ENCODE peak calls at places on chromosomes 7 and 10, in six cellular contexts. T is fibroblast of lung, I is osteoblast, F is choroid plexus epithelial cell, G is ovary, K is transverse colon. O is an unnamed sample.

GRCh38 chr10:103688451-103688850 is 166.9 kb downstream of the SH3PXD2A start:
- DNase-seq in T (no peak), I (peak; percentile 56), F (peak; percentile 53), G (no peak), K (peak; percentile 56), O (no peak)

GRCh38 chr7:48097511-48098231 is 8.6 kb downstream of the UPP1 start:
- DNase-seq in T (no peak), I (no peak), F (no peak), G (no peak), K (no peak), O (no peak)

GRCh38 chr10:102856758-102857424 is 2.8 kb downstream of the BORCS7 start:
- DNase-seq in T (no peak), I (no peak), F (no peak), G (no peak), K (no peak), O (no peak)

GRCh38 chr10:80421369-80422220 is 13.2 kb downstream of the PRXL2A start:
- DNase-seq in T (no peak), I (no peak), F (no peak), G (no peak), K (no peak), O (no peak)

GRCh38 chr10:114266521-114266920 is 27.5 kb downstream of the VWA2 start:
- DNase-seq in T (peak; percentile 61), I (no peak), F (peak; percentile 80), G (no peak), K (peak; percentile 21), O (peak; percentile 85)

GRCh38 chr10:103188853-103189252 is 4.2 kb downstream of the NT5C2 start:
- DNase-seq in T (peak; percentile 58), I (peak; percentile 69), F (peak; percentile 43), G (no peak), K (no peak), O (no peak)

GRCh38 chr10:30687698-30688213 is 58.2 kb upstream of the LYZL2 start:
- DNase-seq in T (peak; percentile 74), I (peak; percentile 89), F (peak; percentile 83), G (no peak), K (peak; percentile 80), O (peak; percentile 76)

GRCh38 chr10:117537436-117537903 is 5.1 kb upstream of the EMX2 start:
- DNase-seq in T (peak; percentile 18), I (peak; percentile 98), F (peak; percentile 42), G (no peak), K (no peak), O (peak; percentile 24)

GRCh38 chr7:22251906-22252495 is 105.0 kb downstream of the RAPGEF5 start:
- DNase-seq in T (no peak), I (no peak), F (no peak), G (no peak), K (no peak), O (no peak)

GRCh38 chr7:132977234-132977633 is 104.7 kb downstream of the CHCHD3 start:
- DNase-seq in T (no peak), I (no peak), F (peak; percentile 25), G (no peak), K (no peak), O (no peak)

GRCh38 chr10:86388119-86388704 is 21.6 kb upstream of the GRID1 start:
- DNase-seq in T (no peak), I (no peak), F (no peak), G (no peak), K (no peak), O (no peak)

GRCh38 chr10:94439275-94439861 is 37.0 kb downstream of the TBC1D12 start:
- DNase-seq in T (peak; percentile 39), I (no peak), F (peak; percentile 47), G (no peak), K (no peak), O (peak; percentile 11)

GRCh38 chr10:35027567-35027966 is 62.6 kb downstream of the CUL2 start:
- DNase-seq in T (peak; percentile 53), I (no peak), F (peak; percentile 54), G (no peak), K (no peak), O (peak; percentile 24)

GRCh38 chr10:77801474-77802238 is 124.9 kb downstream of the DLG5 start:
- DNase-seq in T (no peak), I (peak; percentile 88), F (no peak), G (no peak), K (no peak), O (peak; percentile 89)

GRCh38 chr7:129989466-129989865 is 36.7 kb upstream of the UBE2H start:
- DNase-seq in T (no peak), I (no peak), F (no peak), G (no peak), K (no peak), O (peak; percentile 77)

DNA sequence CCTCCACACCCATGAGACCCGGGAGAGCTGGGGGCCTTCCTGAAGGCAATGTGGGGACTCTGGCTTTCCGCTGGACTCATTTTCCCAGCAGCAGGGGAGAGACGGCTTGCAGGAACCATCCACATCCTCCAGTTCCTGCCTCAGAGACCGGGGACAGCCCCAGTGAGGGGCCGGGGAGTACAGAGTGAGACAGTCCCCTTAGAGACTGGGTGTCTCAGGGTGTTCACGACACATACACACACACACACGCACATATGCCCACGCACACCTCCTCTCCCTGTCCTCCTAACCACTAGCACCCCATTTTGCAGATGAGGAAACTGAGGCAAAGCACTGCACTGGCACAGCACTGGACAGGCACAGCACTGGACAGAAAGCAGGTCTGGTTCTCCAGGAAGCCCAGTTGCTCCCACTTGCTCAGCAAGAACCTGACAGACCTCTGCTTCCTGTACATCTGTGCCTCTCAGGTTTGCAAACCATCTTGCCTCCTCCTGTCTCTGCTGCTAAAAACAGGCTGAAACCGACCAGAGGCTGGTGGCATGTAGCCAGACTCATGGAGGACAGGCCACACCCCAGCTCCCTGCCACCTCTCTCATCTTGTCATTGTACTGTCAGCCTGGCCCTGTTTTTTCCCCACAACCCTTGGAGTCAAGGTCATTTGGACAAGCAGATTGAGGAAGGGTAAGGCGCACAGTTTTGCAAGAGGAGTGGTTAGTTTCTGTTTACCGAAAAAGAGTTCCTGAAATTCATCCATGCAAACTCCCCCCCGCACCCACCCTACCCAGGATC is 8.0 kb upstream of the C10orf105 start:
- DNase-seq in T (peak; percentile 53), I (no peak), F (peak; percentile 20), G (peak; percentile 81), K (peak; percentile 89), O (peak; percentile 31)
- H3K4me3 ChIP-seq in T (no peak overlapping the region), I (no peak overlapping the region), F (no peak overlapping the region), G (no peak overlapping the region), K (no peak overlapping the region), O (no peak overlapping the region)

DNA sequence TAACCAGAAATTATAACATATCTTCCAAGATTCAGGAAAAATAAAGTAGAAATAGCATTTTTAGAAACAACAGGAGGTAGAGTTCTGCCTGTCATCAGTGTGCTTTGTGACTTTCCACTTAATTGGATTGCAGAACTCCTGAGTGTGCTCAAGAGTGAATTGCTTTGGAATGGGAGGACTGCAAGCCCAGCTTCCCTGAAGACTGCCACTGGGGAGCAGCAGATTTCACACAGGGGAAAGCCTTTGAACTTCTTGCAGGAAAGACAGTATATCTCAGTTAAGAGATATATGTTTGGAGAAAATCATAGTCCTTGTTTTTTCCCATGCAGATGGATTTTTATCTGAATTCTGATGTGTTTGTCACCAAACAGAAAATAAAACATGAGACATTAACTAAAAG is 124.5 kb downstream of the TMEM168 start:
- DNase-seq in T (peak; percentile 25), I (no peak), F (peak; percentile 58), G (no peak), K (peak; percentile 59), O (peak; percentile 45)
- TF ChIP-seq CTCF in T (peak; percentile 22), I (peak; percentile 23), F (peak; percentile 60), G (no peak), K (peak; percentile 42), O (peak; percentile 64)

DNA sequence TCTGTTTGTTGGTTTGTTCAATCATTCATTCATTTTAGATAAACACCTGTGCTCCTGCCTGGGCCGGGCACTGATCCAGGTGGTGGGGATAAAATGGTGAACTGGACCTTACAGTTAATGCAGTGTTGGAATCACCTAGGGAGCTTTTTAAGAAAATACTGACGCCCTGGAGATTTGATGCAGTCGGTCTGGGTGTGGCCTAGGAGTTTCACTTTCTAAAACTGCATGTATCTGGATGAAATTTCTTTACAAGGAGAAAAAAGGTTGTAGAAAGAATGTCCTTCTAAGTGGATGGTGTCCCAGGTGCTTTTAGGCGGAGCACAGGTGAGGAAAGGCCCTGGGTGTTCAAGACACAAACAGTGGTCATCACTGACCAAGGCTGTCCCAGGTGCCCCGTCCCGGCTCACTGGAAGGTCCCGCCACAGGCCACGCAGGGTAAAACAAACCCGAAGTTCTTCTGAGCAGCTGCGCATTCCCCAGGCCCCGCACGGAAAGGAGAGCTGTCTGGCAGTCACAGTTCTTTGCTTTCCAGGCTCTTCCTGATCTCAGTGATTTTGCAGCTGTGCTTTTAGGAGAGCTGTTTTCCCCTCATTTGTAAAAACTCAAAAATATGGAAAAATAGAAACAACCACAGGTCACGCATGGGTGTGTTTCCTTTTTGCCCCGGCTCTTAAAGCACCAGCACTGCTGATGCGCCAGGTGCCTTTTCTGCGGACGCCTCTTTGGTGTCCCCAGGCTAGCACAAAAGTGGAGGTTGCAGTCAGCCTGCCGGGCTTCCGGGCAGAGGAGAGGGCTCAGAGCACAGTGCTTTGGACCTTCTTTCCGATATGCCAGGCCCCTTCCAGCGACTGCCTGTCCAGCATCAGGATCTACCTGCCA is 161.9 kb downstream of the GRK5 start:
- DNase-seq in T (no peak), I (no peak), F (peak; percentile 18), G (no peak), K (peak; percentile 30), O (no peak)
- H3K4me3 ChIP-seq in T (no peak overlapping the region), I (no peak overlapping the region), F (no peak overlapping the region), G (no peak overlapping the region), K (no peak overlapping the region), O (no peak overlapping the region)

GRCh38 chr10:123295644-123296043 is 141.4 kb downstream of the BUB3 start:
- DNase-seq in T (no peak), I (no peak), F (no peak), G (no peak), K (no peak), O (no peak)
- TF ChIP-seq CTCF in T (no peak), I (no peak), F (no peak), G (no peak), K (no peak), O (no peak)

GRCh38 chr7:4066626-4067475 is 615.2 kb upstream of the FOXK1 start:
- DNase-seq in T (no peak), I (no peak), F (no peak), G (no peak), K (no peak), O (no peak)
- H3K4me3 ChIP-seq in T (no peak overlapping the region), I (no peak overlapping the region), F (no peak overlapping the region), G (no peak overlapping the region), K (no peak overlapping the region), O (no peak overlapping the region)